ENCODE peak calls at places on chromosomes 6 and 20, in four cellular contexts. A, O, F and Q are unnamed samples.
A peak's percentile ranks its signal among the peaks of the same experiment; 100 is the strongest.

GRCh38 chr6:160102956-160103824 is 18.4 kb upstream of the SLC22A1 start:
- DNase-seq in O (no peak), A (no peak), F (no peak), Q (peak; percentile 66)

GRCh38 chr6:123610779-123611178 is 26.0 kb downstream of the TRDN start:
- DNase-seq in F (no peak), A (no peak), O (no peak), Q (no peak)

GRCh38 chr6:111662794-111663231 is 57.1 kb upstream of the TRAF3IP2 start:
- DNase-seq in A (no peak), O (no peak), F (no peak), Q (peak; percentile 44)

GRCh38 chr6:41636803-41637178 is 1.5 kb upstream of the MDFI start:
- DNase-seq in A (peak; percentile 38), O (no peak), F (peak; percentile 36), Q (no peak)

GRCh38 chr6:11202513-11203305 is 29.8 kb downstream of the NEDD9 start:
- DNase-seq in O (no peak), F (no peak), A (peak; percentile 16), Q (no peak)

GRCh38 chr20:63522981-63523611 is 2.5 kb downstream of the PPDPF start:
- DNase-seq in A (no peak), O (no peak), F (no peak), Q (no peak)

GRCh38 chr6:105688573-105688972 is 285.7 kb upstream of the PREP start:
- DNase-seq in F (no peak), A (no peak), O (no peak), Q (no peak)

GRCh38 chr20:1150218-1150617 is 31.8 kb downstream of the PSMF1 start:
- DNase-seq in O (no peak), F (no peak), A (no peak), Q (peak; percentile 67)

GRCh38 chr20:47113362-47114118 is 218.9 kb downstream of the EYA2 start:
- DNase-seq in O (no peak), F (peak; percentile 42), A (no peak), Q (peak; percentile 51)

GRCh38 chr6:150857062-150857905 is 8.2 kb upstream of the MTHFD1L start:
- DNase-seq in F (peak; percentile 95), O (no peak), A (no peak), Q (peak; percentile 95)

GRCh38 chr20:39660251-39660650 is 698.1 kb downstream of the DHX35 start:
- DNase-seq in O (no peak), F (peak; percentile 36), A (no peak), Q (peak; percentile 58)

GRCh38 chr6:89299451-89299850 is 15.6 kb downstream of the GABRR2 start:
- DNase-seq in A (no peak), O (no peak), F (no peak), Q (peak; percentile 10)

GRCh38 chr6:33428219-33428890 is 8.5 kb downstream of the SYNGAP1 start:
- DNase-seq in F (peak; percentile 15), O (no peak), A (no peak), Q (peak; percentile 75)

GRCh38 chr6:137111296-137112066 is 62.0 kb downstream of the IL22RA2 start:
- DNase-seq in F (no peak), O (no peak), A (no peak), Q (no peak)